ENCODE peak calls at places on chromosome X, in seven cellular contexts. One of them, this sample, is unnamed.

GRCh38 chrX:129606918-129607317 is 47.8 kb downstream of the APLN start:
- DNase-seq in fibroblast of lung: peak; percentile 56
- DNase-seq in keratinocyte: no peak
- DNase-seq in WTC11: peak; percentile 49
- DNase-seq in astrocyte of the cerebellum: peak; percentile 24
- DNase-seq in stomach: peak; percentile 65
- DNase-seq in tibial nerve: peak; percentile 19
- DNase-seq in this sample: peak; percentile 18

GRCh38 chrX:55056820-55057690 is 17.8 kb upstream of the PAGE2B start:
- DNase-seq in fibroblast of lung: peak; percentile 1
- DNase-seq in stomach: no peak
- DNase-seq in keratinocyte: no peak
- DNase-seq in tibial nerve: no peak
- DNase-seq in WTC11: no peak
- DNase-seq in astrocyte of the cerebellum: no peak
- DNase-seq in this sample: no peak

GRCh38 chrX:122940199-122940598 is 243.9 kb upstream of the GRIA3 start:
- DNase-seq in tibial nerve: no peak
- DNase-seq in fibroblast of lung: no peak
- DNase-seq in WTC11: no peak
- DNase-seq in keratinocyte: no peak
- DNase-seq in astrocyte of the cerebellum: no peak
- DNase-seq in stomach: no peak
- DNase-seq in this sample: no peak

GRCh38 chrX:2484721-2485459 is 15.9 kb downstream of the DHRSX start:
- DNase-seq in fibroblast of lung: peak; percentile 71
- DNase-seq in keratinocyte: peak; percentile 19
- DNase-seq in stomach: no peak
- DNase-seq in tibial nerve: no peak
- DNase-seq in WTC11: peak; percentile 40
- DNase-seq in astrocyte of the cerebellum: no peak
- DNase-seq in this sample: no peak

GRCh38 chrX:109936114-109936513 is 66.8 kb upstream of the TMEM164 start:
- DNase-seq in stomach: no peak
- DNase-seq in tibial nerve: no peak
- DNase-seq in astrocyte of the cerebellum: no peak
- DNase-seq in fibroblast of lung: peak; percentile 33
- DNase-seq in WTC11: no peak
- DNase-seq in keratinocyte: no peak
- DNase-seq in this sample: no peak

GRCh38 chrX:100995469-100995868 is 26.0 kb downstream of the ARL13A start:
- DNase-seq in stomach: no peak
- DNase-seq in WTC11: no peak
- DNase-seq in tibial nerve: no peak
- DNase-seq in keratinocyte: no peak
- DNase-seq in fibroblast of lung: peak; percentile 56
- DNase-seq in astrocyte of the cerebellum: no peak
- DNase-seq in this sample: peak; percentile 18

GRCh38 chrX:38066934-38067333 is 60.6 kb downstream of the SYTL5 start:
- DNase-seq in astrocyte of the cerebellum: no peak
- DNase-seq in WTC11: no peak
- DNase-seq in fibroblast of lung: no peak
- DNase-seq in tibial nerve: no peak
- DNase-seq in stomach: no peak
- DNase-seq in keratinocyte: no peak
- DNase-seq in this sample: no peak

GRCh38 chrX:45524296-45524695 is 323.6 kb upstream of the DIPK2B start:
- DNase-seq in WTC11: no peak
- DNase-seq in tibial nerve: no peak
- DNase-seq in keratinocyte: no peak
- DNase-seq in fibroblast of lung: peak; percentile 90
- DNase-seq in stomach: no peak
- DNase-seq in astrocyte of the cerebellum: no peak
- DNase-seq in this sample: no peak

GRCh38 chrX:10971759-10972158 is 139.4 kb upstream of the HCCS start:
- DNase-seq in fibroblast of lung: no peak
- DNase-seq in stomach: no peak
- DNase-seq in keratinocyte: no peak
- DNase-seq in astrocyte of the cerebellum: no peak
- DNase-seq in WTC11: no peak
- DNase-seq in tibial nerve: no peak
- DNase-seq in this sample: no peak

GRCh38 chrX:72126539-72127140 is 5.1 kb downstream of the RTL5 start:
- DNase-seq in keratinocyte: peak; percentile 36
- DNase-seq in WTC11: peak; percentile 88
- DNase-seq in fibroblast of lung: peak; percentile 91
- DNase-seq in astrocyte of the cerebellum: peak; percentile 70
- DNase-seq in stomach: peak; percentile 88
- DNase-seq in tibial nerve: peak; percentile 82
- DNase-seq in this sample: peak; percentile 84

GRCh38 chrX:43644124-43644701 is 11.9 kb upstream of the MAOA start:
- DNase-seq in fibroblast of lung: peak; percentile 85
- DNase-seq in astrocyte of the cerebellum: peak; percentile 62
- DNase-seq in tibial nerve: no peak
- DNase-seq in keratinocyte: peak; percentile 26
- DNase-seq in stomach: no peak
- DNase-seq in WTC11: no peak
- DNase-seq in this sample: no peak

GRCh38 chrX:2572740-2573139 is 72.0 kb upstream of the DHRSX start:
- DNase-seq in keratinocyte: no peak
- DNase-seq in stomach: no peak
- DNase-seq in astrocyte of the cerebellum: no peak
- DNase-seq in WTC11: no peak
- DNase-seq in fibroblast of lung: no peak
- DNase-seq in tibial nerve: no peak
- DNase-seq in this sample: no peak

GRCh38 chrX:53481816-53482485 is 47.8 kb upstream of the HSD17B10 start:
- DNase-seq in astrocyte of the cerebellum: peak; percentile 42
- DNase-seq in keratinocyte: no peak
- DNase-seq in fibroblast of lung: peak; percentile 69
- DNase-seq in tibial nerve: peak; percentile 11
- DNase-seq in stomach: peak; percentile 73
- DNase-seq in WTC11: peak; percentile 57
- DNase-seq in this sample: peak; percentile 28

GRCh38 chrX:19543951-19544359 is 28.6 kb upstream of the MAP3K15 start:
- DNase-seq in tibial nerve: no peak
- DNase-seq in WTC11: no peak
- DNase-seq in keratinocyte: no peak
- DNase-seq in fibroblast of lung: no peak
- DNase-seq in astrocyte of the cerebellum: no peak
- DNase-seq in stomach: no peak
- DNase-seq in this sample: no peak

GRCh38 chrX:87697409-87697808 is 179.8 kb downstream of the KLHL4 start:
- DNase-seq in fibroblast of lung: no peak
- DNase-seq in keratinocyte: no peak
- DNase-seq in stomach: no peak
- DNase-seq in tibial nerve: no peak
- DNase-seq in astrocyte of the cerebellum: no peak
- DNase-seq in WTC11: no peak
- DNase-seq in this sample: no peak

GRCh38 chrX:73581002-73581628 is 18.1 kb downstream of the CHIC1 start:
- DNase-seq in tibial nerve: no peak
- DNase-seq in stomach: no peak
- DNase-seq in astrocyte of the cerebellum: no peak
- DNase-seq in WTC11: no peak
- DNase-seq in fibroblast of lung: no peak
- DNase-seq in keratinocyte: no peak
- DNase-seq in this sample: no peak

GRCh38 chrX:56812515-56813105 is 83.6 kb downstream of the NBDY start:
- DNase-seq in keratinocyte: no peak
- DNase-seq in stomach: no peak
- DNase-seq in fibroblast of lung: peak; percentile 24
- DNase-seq in WTC11: no peak
- DNase-seq in tibial nerve: no peak
- DNase-seq in astrocyte of the cerebellum: no peak
- DNase-seq in this sample: no peak

GRCh38 chrX:154321624-154322023 is 26.0 kb downstream of the TKTL1 start:
- DNase-seq in keratinocyte: no peak
- DNase-seq in tibial nerve: no peak
- DNase-seq in stomach: no peak
- DNase-seq in fibroblast of lung: no peak
- DNase-seq in WTC11: no peak
- DNase-seq in astrocyte of the cerebellum: no peak
- DNase-seq in this sample: no peak

GRCh38 chrX:154320406-154320805 is 24.8 kb downstream of the TKTL1 start:
- DNase-seq in WTC11: no peak
- DNase-seq in fibroblast of lung: no peak
- DNase-seq in tibial nerve: no peak
- DNase-seq in astrocyte of the cerebellum: no peak
- DNase-seq in keratinocyte: no peak
- DNase-seq in stomach: no peak
- DNase-seq in this sample: no peak

GRCh38 chrX:154321152-154321551 is 25.6 kb downstream of the TKTL1 start:
- DNase-seq in astrocyte of the cerebellum: no peak
- DNase-seq in keratinocyte: no peak
- DNase-seq in stomach: no peak
- DNase-seq in tibial nerve: no peak
- DNase-seq in WTC11: no peak
- DNase-seq in fibroblast of lung: no peak
- DNase-seq in this sample: no peak

GRCh38 chrX:154315416-154315815 is 19.8 kb downstream of the TKTL1 start:
- DNase-seq in stomach: no peak
- DNase-seq in tibial nerve: no peak
- DNase-seq in astrocyte of the cerebellum: no peak
- DNase-seq in fibroblast of lung: no peak
- DNase-seq in WTC11: no peak
- DNase-seq in keratinocyte: no peak
- DNase-seq in this sample: no peak

GRCh38 chrX:154317391-154318000 is 21.9 kb downstream of the TKTL1 start:
- DNase-seq in keratinocyte: no peak
- DNase-seq in WTC11: peak; percentile 34
- DNase-seq in astrocyte of the cerebellum: no peak
- DNase-seq in tibial nerve: no peak
- DNase-seq in stomach: no peak
- DNase-seq in fibroblast of lung: peak; percentile 29
- DNase-seq in this sample: no peak
- TF ChIP-seq CTCF in keratinocyte: peak; percentile 42
- TF ChIP-seq CTCF in WTC11: peak; percentile 10
- TF ChIP-seq CTCF in astrocyte of the cerebellum: peak; percentile 66
- TF ChIP-seq CTCF in tibial nerve: peak; percentile 35
- TF ChIP-seq CTCF in stomach: no peak
- TF ChIP-seq CTCF in fibroblast of lung: peak; percentile 44
- TF ChIP-seq CTCF in this sample: peak; percentile 53

GRCh38 chrX:132590350-132591026 is 101.7 kb upstream of the MBNL3 start:
- DNase-seq in astrocyte of the cerebellum: no peak
- DNase-seq in fibroblast of lung: no peak
- DNase-seq in WTC11: no peak
- DNase-seq in keratinocyte: no peak
- DNase-seq in tibial nerve: no peak
- DNase-seq in stomach: no peak
- DNase-seq in this sample: no peak

GRCh38 chrX:132591719-132592275 is 103.0 kb upstream of the MBNL3 start:
- DNase-seq in tibial nerve: no peak
- DNase-seq in keratinocyte: no peak
- DNase-seq in stomach: no peak
- DNase-seq in astrocyte of the cerebellum: no peak
- DNase-seq in WTC11: no peak
- DNase-seq in fibroblast of lung: no peak
- DNase-seq in this sample: no peak

GRCh38 chrX:132594129-132594528 is 105.3 kb upstream of the MBNL3 start:
- DNase-seq in WTC11: no peak
- DNase-seq in stomach: no peak
- DNase-seq in astrocyte of the cerebellum: no peak
- DNase-seq in tibial nerve: no peak
- DNase-seq in fibroblast of lung: no peak
- DNase-seq in keratinocyte: peak; percentile 40
- DNase-seq in this sample: no peak

DNA sequence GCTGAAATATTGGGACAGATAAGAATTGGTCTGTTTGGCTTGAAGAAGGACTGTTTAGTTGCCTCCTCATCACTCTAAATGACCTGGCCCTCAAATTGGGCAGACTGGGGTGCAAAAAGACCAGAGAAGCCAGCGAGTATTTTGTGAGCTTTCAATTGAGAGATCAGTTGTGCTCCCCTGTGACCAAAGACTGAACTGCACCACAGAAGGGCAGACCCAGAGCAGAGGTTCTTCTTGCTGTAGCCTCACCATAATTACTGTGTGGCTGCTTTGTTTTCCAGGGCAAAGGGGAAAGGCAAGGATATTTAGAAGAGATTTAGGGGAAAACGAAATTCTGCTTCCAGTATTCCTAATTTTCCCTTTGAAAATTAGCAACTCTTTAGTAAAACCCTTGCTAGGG is 104.0 kb upstream of the MBNL3 start:
- DNase-seq in astrocyte of the cerebellum: no peak
- DNase-seq in keratinocyte: no peak
- DNase-seq in stomach: no peak
- DNase-seq in tibial nerve: no peak
- DNase-seq in WTC11: peak; percentile 11
- DNase-seq in fibroblast of lung: peak; percentile 40
- DNase-seq in this sample: no peak
- TF ChIP-seq CTCF in astrocyte of the cerebellum: peak; percentile 36
- TF ChIP-seq CTCF in keratinocyte: peak; percentile 35
- TF ChIP-seq CTCF in stomach: no peak
- TF ChIP-seq CTCF in tibial nerve: peak; percentile 30
- TF ChIP-seq CTCF in WTC11: no peak
- TF ChIP-seq CTCF in fibroblast of lung: peak; percentile 57
- TF ChIP-seq CTCF in this sample: peak; percentile 53

GRCh38 chrX:139758809-139759208 is 50.8 kb upstream of the MCF2 start:
- DNase-seq in keratinocyte: no peak
- DNase-seq in tibial nerve: no peak
- DNase-seq in astrocyte of the cerebellum: no peak
- DNase-seq in fibroblast of lung: no peak
- DNase-seq in stomach: no peak
- DNase-seq in WTC11: no peak
- DNase-seq in this sample: no peak

GRCh38 chrX:139758250-139758649 is 50.3 kb upstream of the MCF2 start:
- DNase-seq in astrocyte of the cerebellum: no peak
- DNase-seq in tibial nerve: no peak
- DNase-seq in fibroblast of lung: no peak
- DNase-seq in stomach: no peak
- DNase-seq in keratinocyte: no peak
- DNase-seq in WTC11: peak; percentile 19
- DNase-seq in this sample: no peak

GRCh38 chrX:139762400-139763183 is 54.6 kb upstream of the MCF2 start:
- DNase-seq in stomach: peak; percentile 38
- DNase-seq in astrocyte of the cerebellum: no peak
- DNase-seq in tibial nerve: no peak
- DNase-seq in WTC11: no peak
- DNase-seq in fibroblast of lung: peak; percentile 89
- DNase-seq in keratinocyte: no peak
- DNase-seq in this sample: no peak

DNA sequence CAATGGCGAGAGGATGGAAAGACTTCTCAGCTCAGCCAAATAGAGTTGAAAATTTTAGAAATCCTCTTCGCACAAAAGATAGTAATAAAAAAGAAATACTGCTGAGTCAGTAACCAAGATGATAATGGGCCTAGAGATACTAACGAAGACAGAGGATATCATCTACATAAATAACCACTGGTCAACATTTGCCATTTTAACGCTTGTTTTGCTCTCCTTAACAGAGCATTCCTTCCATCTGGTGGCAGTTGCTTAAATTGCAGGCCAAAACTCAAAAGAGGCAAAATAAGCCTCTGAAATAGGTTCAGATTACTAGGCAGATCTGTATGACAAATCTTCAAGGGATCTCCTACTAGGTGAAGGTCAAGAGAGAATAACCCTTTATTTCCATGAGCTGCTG is 51.7 kb upstream of the MCF2 start:
- DNase-seq in astrocyte of the cerebellum: no peak
- DNase-seq in keratinocyte: no peak
- DNase-seq in WTC11: no peak
- DNase-seq in stomach: no peak
- DNase-seq in fibroblast of lung: peak; percentile 44
- DNase-seq in tibial nerve: no peak
- DNase-seq in this sample: no peak
- TF ChIP-seq CTCF in astrocyte of the cerebellum: peak; percentile 60
- TF ChIP-seq CTCF in keratinocyte: peak; percentile 47
- TF ChIP-seq CTCF in WTC11: no peak
- TF ChIP-seq CTCF in stomach: no peak
- TF ChIP-seq CTCF in fibroblast of lung: peak; percentile 47
- TF ChIP-seq CTCF in tibial nerve: no peak
- TF ChIP-seq CTCF in this sample: peak; percentile 46

GRCh38 chrX:40079572-40079971 is 18.2 kb downstream of the BCOR start:
- DNase-seq in tibial nerve: no peak
- DNase-seq in fibroblast of lung: no peak
- DNase-seq in keratinocyte: no peak
- DNase-seq in WTC11: no peak
- DNase-seq in stomach: no peak
- DNase-seq in astrocyte of the cerebellum: no peak
- DNase-seq in this sample: no peak
- TF ChIP-seq CTCF in tibial nerve: no peak
- TF ChIP-seq CTCF in fibroblast of lung: no peak
- TF ChIP-seq CTCF in keratinocyte: no peak
- TF ChIP-seq CTCF in WTC11: no peak
- TF ChIP-seq CTCF in stomach: no peak
- TF ChIP-seq CTCF in astrocyte of the cerebellum: no peak
- TF ChIP-seq CTCF in this sample: no peak

This sample was measured in AG09319.